ENCODE peak calls at places on chromosome 22, in nine cellular contexts. Q is astrocyte of the cerebellum, N is WERI-Rb-1, G is spleen, W is fibroblast of pulmonary artery, U is AG04449, R is lower leg skin, M is natural killer cell, F is progenitor cell of endocrine pancreas. P is an unnamed sample.

GRCh38 chr22:45125198-45125597 is 38.5 kb upstream of the NUP50 start:
- DNase-seq in U (peak), Q (no peak), N (no peak), W (peak), G (no peak), R (no peak), M (no peak), F (no peak), P (no peak)

GRCh38 chr22:32584650-32585049 is 110.0 kb downstream of the FBXO7 start:
- DNase-seq in R (peak), N (no peak), F (no peak), W (peak), U (no peak), Q (peak), M (no peak), G (no peak), P (no peak)

GRCh38 chr22:35397095-35397904 is 2.6 kb upstream of the MCM5 start:
- DNase-seq in U (no peak), R (no peak), Q (peak), N (no peak), F (no peak), W (peak), M (no peak), G (no peak), P (no peak)

GRCh38 chr22:44382461-44383038 is 69.8 kb upstream of the SHISAL1 start:
- DNase-seq in Q (no peak), M (no peak), N (peak), W (no peak), R (no peak), G (peak), U (no peak), F (no peak), P (no peak)

GRCh38 chr22:37088750-37089408 is 20.6 kb downstream of the TMPRSS6 start:
- DNase-seq in N (no peak), U (no peak), R (no peak), W (no peak), Q (no peak), F (no peak), G (no peak), M (no peak), P (no peak)

GRCh38 chr22:32583074-32583677 is 108.6 kb downstream of the FBXO7 start:
- DNase-seq in U (no peak), M (no peak), W (no peak), F (no peak), Q (no peak), G (no peak), R (peak), N (no peak), P (no peak)

GRCh38 chr22:36625102-36625501 is 78.5 kb downstream of the CACNG2 start:
- DNase-seq in U (no peak), Q (no peak), N (no peak), R (no peak), W (no peak), M (no peak), F (no peak), G (no peak), P (no peak)

GRCh38 chr22:33889748-33890147 is 30.5 kb downstream of the LARGE1 start:
- DNase-seq in F (no peak), M (no peak), Q (no peak), G (no peak), U (no peak), N (no peak), R (no peak), W (no peak), P (no peak)

GRCh38 chr22:38882480-38882879 is 10.5 kb upstream of the CBX6 start:
- DNase-seq in G (no peak), F (no peak), R (no peak), N (no peak), Q (no peak), U (no peak), M (no peak), W (peak), P (no peak)

GRCh38 chr22:32737811-32738210 is 63.7 kb upstream of the TIMP3 start:
- DNase-seq in G (no peak), W (no peak), M (no peak), U (no peak), N (no peak), R (peak), Q (no peak), F (no peak), P (no peak)

GRCh38 chr22:38415046-38415445 is 40.0 kb downstream of the KCNJ4 start:
- DNase-seq in M (no peak), F (peak), N (no peak), R (no peak), Q (no peak), W (no peak), G (peak), U (no peak), P (no peak)

GRCh38 chr22:48745842-48746788 is 1081.6 kb downstream of the BRD1 start:
- DNase-seq in N (no peak), Q (no peak), U (no peak), W (no peak), G (peak), R (peak), F (peak), M (no peak), P (no peak)

GRCh38 chr22:32951807-32952153 is 106.4 kb downstream of the SYN3 start:
- DNase-seq in M (no peak), F (no peak), W (peak), N (peak), Q (no peak), U (no peak), R (no peak), G (peak), P (no peak)

GRCh38 chr22:42800731-42801536 is 56.1 kb downstream of the ARFGAP3 start:
- DNase-seq in M (no peak), Q (no peak), N (peak), G (no peak), R (peak), F (no peak), U (no peak), W (no peak), P (no peak)

GRCh38 chr22:46935506-46936377 is 173.3 kb downstream of the TBC1D22A start:
- DNase-seq in N (no peak), F (no peak), Q (no peak), W (no peak), R (peak), M (no peak), U (no peak), G (no peak), P (no peak)

GRCh38 chr22:24553597-24554315 is 1.2 kb downstream of the GUCD1 start:
- DNase-seq in F (no peak), M (no peak), Q (no peak), G (peak), W (no peak), R (no peak), N (no peak), U (no peak), P (no peak)

GRCh38 chr22:45309422-45310227 is at the start of gene FAM118A:
- DNase-seq in W (peak), Q (peak), G (peak), R (peak), U (no peak), N (peak), F (peak), M (peak), P (peak)

GRCh38 chr22:31055322-31056159 is 25.6 kb upstream of the SMTN start:
- DNase-seq in U (peak), N (no peak), W (peak), F (peak), Q (peak), M (no peak), R (peak), G (no peak), P (peak)

GRCh38 chr22:42444060-42444904 is 12.1 kb upstream of the NFAM1 start:
- DNase-seq in Q (peak), W (peak), U (peak), F (peak), R (peak), N (peak), M (peak), G (peak), P (peak)

GRCh38 chr22:19040581-19041402 is 81.4 kb downstream of the DGCR2 start:
- DNase-seq in M (no peak), R (no peak), Q (no peak), G (peak), N (no peak), U (no peak), F (no peak), W (no peak), P (no peak)

GRCh38 chr22:38655532-38656255 is 498 bp downstream of the FAM227A start:
- DNase-seq in Q (no peak), F (no peak), N (peak), R (no peak), U (no peak), M (no peak), W (peak), G (no peak), P (no peak)

GRCh38 chr22:46853191-46853590 is 90.7 kb downstream of the TBC1D22A start:
- DNase-seq in R (peak), M (no peak), G (no peak), F (no peak), Q (no peak), W (no peak), N (no peak), U (no peak), P (no peak)

GRCh38 chr22:32649515-32650200 is 151.8 kb upstream of the TIMP3 start:
- DNase-seq in W (no peak), R (peak), N (no peak), M (no peak), G (no peak), U (no peak), Q (no peak), F (no peak), P (no peak)

GRCh38 chr22:26648011-26648497 is 9.3 kb upstream of the MIAT start:
- DNase-seq in M (no peak), R (no peak), F (no peak), N (no peak), W (no peak), Q (no peak), U (no peak), G (peak), P (no peak)

GRCh38 chr22:31361743-31362142 is 15.6 kb upstream of the PATZ1 start:
- DNase-seq in M (no peak), U (no peak), N (no peak), W (no peak), G (no peak), Q (no peak), F (no peak), R (no peak), P (no peak)

GRCh38 chr22:29334696-29335344 is 19.3 kb upstream of the RASL10A start:
- DNase-seq in F (no peak), Q (no peak), U (no peak), R (no peak), N (no peak), G (no peak), M (no peak), W (no peak), P (no peak)

GRCh38 chr22:37601540-37602442 is 6.8 kb upstream of the GGA1 start:
- DNase-seq in G (no peak), Q (no peak), N (no peak), F (no peak), M (no peak), R (no peak), W (peak), U (no peak), P (peak)

GRCh38 chr22:49503896-49504521 is 323.7 kb downstream of the BRD1 start:
- DNase-seq in N (no peak), M (no peak), R (peak), G (no peak), W (no peak), Q (no peak), F (no peak), U (no peak), P (no peak)

GRCh38 chr22:42645938-42646568 is 3.1 kb downstream of the CYB5R3 start:
- DNase-seq in N (no peak), M (no peak), F (no peak), Q (no peak), W (no peak), U (no peak), G (no peak), R (no peak), P (no peak)

GRCh38 chr22:45290410-45290936 is 5.7 kb downstream of the UPK3A start:
- DNase-seq in Q (no peak), M (no peak), R (peak), G (no peak), F (no peak), N (peak), W (peak), U (peak), P (peak)

GRCh38 chr22:49826603-49827306 is 918 bp downstream of the BRD1 start:
- DNase-seq in F (no peak), U (no peak), R (peak), M (peak), N (no peak), Q (no peak), W (peak), G (peak), P (no peak)

GRCh38 chr22:50604256-50604580 is 3.6 kb downstream of the MAPK8IP2 start:
- DNase-seq in W (no peak), N (no peak), M (no peak), F (no peak), Q (no peak), U (no peak), G (peak), R (no peak), P (no peak)

GRCh38 chr22:38566726-38567504 is 3.1 kb downstream of the DMC1 start:
- DNase-seq in F (no peak), W (no peak), G (no peak), M (no peak), N (no peak), Q (no peak), U (no peak), R (no peak), P (no peak)

GRCh38 chr22:31451709-31452571 is 37.7 kb downstream of the EIF4ENIF1 start:
- DNase-seq in G (no peak), W (peak), U (peak), F (no peak), Q (peak), N (peak), R (no peak), M (no peak), P (peak)

GRCh38 chr22:46359362-46359761 is 23.8 kb downstream of the TRMU start:
- DNase-seq in W (no peak), G (peak), F (no peak), N (no peak), U (no peak), Q (no peak), M (no peak), R (no peak), P (no peak)

GRCh38 chr22:40499187-40499753 is 128.9 kb downstream of the SGSM3 start:
- DNase-seq in R (no peak), F (no peak), G (no peak), Q (peak), U (peak), M (no peak), W (peak), N (no peak), P (peak)

GRCh38 chr22:21980547-21980946 is 2.0 kb downstream of the TOP3B start:
- DNase-seq in N (no peak), G (peak), F (no peak), W (no peak), U (no peak), R (no peak), M (no peak), Q (no peak), P (no peak)

GRCh38 chr22:21984793-21985192 is 2.2 kb upstream of the TOP3B start:
- DNase-seq in Q (no peak), N (no peak), W (peak), M (no peak), G (peak), R (no peak), U (no peak), F (no peak), P (no peak)

GRCh38 chr22:21985214-21985613 is 2.6 kb upstream of the TOP3B start:
- DNase-seq in R (no peak), M (no peak), Q (no peak), N (no peak), U (no peak), W (no peak), F (no peak), G (peak), P (no peak)

GRCh38 chr22:21981874-21982273 is 713 bp downstream of the TOP3B start:
- DNase-seq in Q (no peak), U (no peak), R (no peak), W (no peak), N (no peak), F (no peak), G (no peak), M (no peak), P (no peak)

DNA sequence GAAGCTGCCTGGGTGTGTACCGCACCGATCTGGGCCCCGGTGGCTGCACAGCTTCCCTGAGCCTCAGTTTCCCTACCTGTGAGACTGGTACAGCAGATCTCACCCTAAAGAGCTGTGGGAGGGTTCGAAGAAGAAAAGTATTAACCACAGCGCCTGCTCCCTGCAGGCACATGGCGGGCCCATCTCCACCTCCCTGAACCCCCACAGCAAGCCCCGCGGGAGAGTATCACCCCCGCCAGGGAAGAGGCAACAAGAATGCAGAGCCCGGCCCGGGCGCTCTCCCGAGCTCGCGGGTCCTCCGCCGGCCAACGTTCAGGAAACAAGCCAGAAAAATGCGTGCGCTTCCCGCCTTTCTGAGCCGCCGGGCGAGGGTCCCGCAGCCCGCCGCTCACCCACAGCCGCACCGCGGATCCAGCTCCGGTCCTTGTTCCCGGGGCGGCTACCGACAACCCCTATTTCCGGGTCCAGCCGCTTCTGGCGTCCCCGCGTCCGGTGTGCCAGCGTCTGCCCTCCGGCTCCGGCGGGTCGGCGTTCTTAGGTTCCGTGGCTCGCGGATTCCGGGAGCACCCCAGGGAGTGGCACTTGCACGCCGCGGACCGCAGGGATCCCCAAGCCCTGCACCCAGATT is at the start of gene TOP3B:
- DNase-seq in Q (peak), G (peak), M (peak), F (peak), N (peak), U (no peak), R (peak), W (peak), P (peak)
- TF ChIP-seq CTCF in Q (no peak), G (no peak), M (no peak), F (no peak), N (no peak), U (no peak), R (no peak), W (no peak), P (no peak)

GRCh38 chr22:27825174-27825573 is 23.6 kb upstream of the MN1 start:
- DNase-seq in W (no peak), N (peak), F (no peak), Q (no peak), R (no peak), U (no peak), M (no peak), G (no peak), P (no peak)
- TF ChIP-seq CTCF in W (peak), N (peak), F (peak), Q (peak), R (no peak), U (peak), M (no peak), G (no peak), P (peak)

DNA sequence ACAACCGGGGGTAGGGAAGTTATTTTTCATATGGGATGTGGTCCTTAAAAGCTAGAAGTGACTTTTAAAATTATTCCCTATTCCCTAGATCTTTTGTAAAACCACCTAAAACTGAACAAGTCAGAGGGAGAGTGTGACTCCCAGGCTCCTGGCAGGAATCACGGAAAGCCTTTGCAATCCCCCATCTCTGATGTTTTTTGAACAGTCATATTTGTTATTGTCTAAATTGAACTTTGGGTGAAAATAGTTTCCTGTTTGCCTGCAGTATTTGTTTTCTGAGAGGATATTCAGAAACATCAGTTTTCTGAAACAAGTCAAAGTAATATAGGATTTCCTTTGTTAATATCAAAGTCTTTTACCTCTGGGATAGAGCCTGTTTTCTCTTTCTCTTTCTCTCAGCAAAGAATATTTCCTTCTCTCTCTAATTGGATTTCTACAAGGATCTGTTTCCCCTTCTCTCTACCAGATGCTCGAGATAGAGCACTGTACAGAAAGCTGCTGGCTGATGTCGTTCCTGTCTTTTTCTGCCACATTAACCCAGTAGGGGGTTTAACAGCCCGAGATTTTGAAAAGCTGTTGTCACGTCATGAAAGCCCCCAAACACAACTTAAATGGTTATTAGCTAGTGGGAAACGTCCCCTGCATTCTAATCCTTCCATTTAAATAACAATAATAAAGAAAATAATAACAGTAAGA is 132.2 kb upstream of the PITPNB start:
- DNase-seq in R (no peak), N (no peak), Q (no peak), W (no peak), M (no peak), G (no peak), F (no peak), U (no peak), P (no peak)
- TF ChIP-seq CTCF in R (no peak), N (no peak), Q (no peak), W (no peak), M (no peak), G (no peak), F (no peak), U (no peak), P (no peak)

DNA sequence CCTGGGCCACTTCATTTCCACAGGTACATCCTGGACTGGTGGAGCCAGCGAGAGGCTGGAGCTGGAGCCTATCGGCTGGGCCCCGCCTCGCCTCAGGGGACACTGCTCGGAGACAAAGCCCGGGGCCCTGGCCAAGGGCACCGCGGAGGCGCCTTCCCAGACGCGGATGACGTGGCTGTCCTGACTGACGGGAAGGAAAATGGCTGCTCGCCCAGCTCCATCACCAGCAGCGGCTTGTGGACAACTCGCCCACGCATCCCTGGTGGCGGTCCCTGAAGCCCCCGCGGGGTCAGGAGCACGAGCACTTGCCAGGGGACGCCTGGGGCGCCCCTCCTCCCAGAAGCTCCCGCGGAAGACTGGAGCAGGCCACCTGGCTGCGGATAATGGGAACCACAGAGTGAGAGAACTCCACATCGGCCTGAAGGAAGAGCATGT is 49.6 kb downstream of the CECR2 start:
- DNase-seq in M (no peak), U (no peak), W (no peak), F (no peak), N (no peak), Q (no peak), R (no peak), G (no peak), P (no peak)
- TF ChIP-seq CTCF in M (no peak), U (no peak), W (no peak), F (no peak), N (no peak), Q (no peak), R (no peak), G (no peak), P (no peak)

GRCh38 chr22:21713428-21714058 is 22.1 kb downstream of the YPEL1 start:
- DNase-seq in F (no peak), W (no peak), M (no peak), U (no peak), N (no peak), G (no peak), Q (no peak), R (no peak), P (no peak)
- TF ChIP-seq CTCF in F (no peak), W (no peak), M (peak), U (no peak), N (no peak), G (no peak), Q (no peak), R (no peak), P (no peak)

GRCh38 chr22:20182378-20182777 is 31.5 kb upstream of the CCDC188 start:
- DNase-seq in U (no peak), R (no peak), M (no peak), F (no peak), Q (no peak), G (no peak), W (no peak), N (no peak), P (no peak)

GRCh38 chr22:20181194-20181931 is 30.5 kb upstream of the CCDC188 start:
- DNase-seq in F (no peak), M (no peak), N (no peak), R (no peak), U (no peak), G (no peak), W (no peak), Q (no peak), P (no peak)

GRCh38 chr22:20180245-20180630 is 29.4 kb upstream of the CCDC188 start:
- DNase-seq in R (no peak), W (no peak), Q (no peak), U (no peak), G (no peak), N (peak), F (no peak), M (no peak), P (no peak)

GRCh38 chr22:20179455-20180244 is 28.8 kb upstream of the CCDC188 start:
- DNase-seq in W (no peak), Q (no peak), U (no peak), F (no peak), M (no peak), G (no peak), N (no peak), R (no peak), P (no peak)

GRCh38 chr22:20180640-20181039 is 29.8 kb upstream of the CCDC188 start:
- DNase-seq in U (no peak), R (no peak), W (no peak), F (no peak), N (no peak), M (no peak), Q (no peak), G (no peak), P (no peak)
- TF ChIP-seq CTCF in U (no peak), R (no peak), W (no peak), F (no peak), N (no peak), M (no peak), Q (no peak), G (no peak), P (no peak)